ENCODE peak calls at places on chromosomes 5 and 9, in seven cellular contexts. F is fibroblast of lung, Q is aorta, T is uterus, M is stomach, O is IMR-90, W is endodermal cell. Y is an unnamed sample.

GRCh38 chr5:118891252-118891651 is 97.1 kb downstream of the DTWD2 start:
- DNase-seq in F (peak), Q (no peak), T (no peak), M (no peak), O (no peak), W (no peak), Y (no peak)

GRCh38 chr5:132457371-132458225 is 33.0 kb downstream of the IRF1 start:
- DNase-seq in F (peak), Q (no peak), T (peak), M (peak), O (peak), W (no peak), Y (no peak)

GRCh38 chr5:157189223-157189622 is 8.6 kb downstream of the ITK start:
- DNase-seq in F (no peak), Q (no peak), T (no peak), M (no peak), O (no peak), W (no peak), Y (no peak)

GRCh38 chr5:150081541-150082283 is 4.6 kb downstream of the CSF1R start:
- DNase-seq in F (peak), Q (peak), T (peak), M (peak), O (peak), W (peak), Y (peak)

GRCh38 chr9:13956107-13956506 is 357.8 kb downstream of the NFIB start:
- DNase-seq in F (no peak), Q (no peak), T (no peak), M (no peak), O (no peak), W (no peak), Y (no peak)

GRCh38 chr5:59133801-59134261 is 551.0 kb downstream of the RAB3C start:
- DNase-seq in F (peak), Q (no peak), T (no peak), M (no peak), O (peak), W (no peak), Y (no peak)

GRCh38 chr5:133682496-133682895 is 70.2 kb upstream of the FSTL4 start:
- DNase-seq in F (no peak), Q (no peak), T (no peak), M (peak), O (no peak), W (peak), Y (no peak)

GRCh38 chr5:142667808-142668207 is 18.1 kb downstream of the FGF1 start:
- DNase-seq in F (no peak), Q (no peak), T (no peak), M (no peak), O (no peak), W (peak), Y (no peak)

GRCh38 chr5:141695627-141696180 is 13.7 kb upstream of the ARAP3 start:
- DNase-seq in F (peak), Q (no peak), T (no peak), M (peak), O (no peak), W (no peak), Y (peak)

GRCh38 chr5:154618696-154619095 is 136.5 kb upstream of the LARP1 start:
- DNase-seq in F (no peak), Q (no peak), T (no peak), M (no peak), O (no peak), W (no peak), Y (no peak)

GRCh38 chr9:84669293-84670105 is at the start of gene NTRK2:
- DNase-seq in F (peak), Q (peak), T (no peak), M (no peak), O (peak), W (peak), Y (peak)

GRCh38 chr5:78923622-78923970 is 61.5 kb downstream of the ARSB start:
- DNase-seq in F (no peak), Q (no peak), T (no peak), M (no peak), O (no peak), W (no peak), Y (no peak)

GRCh38 chr9:35903049-35903448 is 3.0 kb upstream of the HRCT1 start:
- DNase-seq in F (peak), Q (no peak), T (no peak), M (no peak), O (peak), W (peak), Y (no peak)

GRCh38 chr9:136131629-136132499 is 13.2 kb upstream of the TMEM250 start:
- DNase-seq in F (no peak), Q (no peak), T (no peak), M (no peak), O (no peak), W (no peak), Y (no peak)

GRCh38 chr5:74641014-74641777 is 668 bp upstream of the ENC1 start:
- DNase-seq in F (peak), Q (peak), T (peak), M (peak), O (peak), W (peak), Y (peak)

GRCh38 chr5:104942735-104943134 is 1380.1 kb upstream of the NUDT12 start:
- DNase-seq in F (peak), Q (no peak), T (no peak), M (no peak), O (no peak), W (no peak), Y (no peak)

GRCh38 chr9:91408475-91408874 is 15.2 kb downstream of the NFIL3 start:
- DNase-seq in F (peak), Q (no peak), T (no peak), M (no peak), O (peak), W (no peak), Y (no peak)

GRCh38 chr9:114719290-114719689 is 37.3 kb upstream of the TEX48 start:
- DNase-seq in F (peak), Q (no peak), T (no peak), M (no peak), O (no peak), W (no peak), Y (no peak)

GRCh38 chr9:95494416-95495371 is 22.1 kb downstream of the PTCH1 start:
- DNase-seq in F (peak), Q (no peak), T (no peak), M (peak), O (no peak), W (peak), Y (peak)

GRCh38 chr5:40991168-40991980 is 79.8 kb downstream of the MROH2B start:
- DNase-seq in F (peak), Q (peak), T (peak), M (peak), O (peak), W (no peak), Y (peak)

GRCh38 chr9:131476777-131477345 is 25.9 kb upstream of the POMT1 start:
- DNase-seq in F (no peak), Q (no peak), T (no peak), M (no peak), O (no peak), W (no peak), Y (peak)

GRCh38 chr9:127437497-127438264 is 13.5 kb downstream of the ZNF79 start:
- DNase-seq in F (no peak), Q (no peak), T (no peak), M (no peak), O (no peak), W (peak), Y (no peak)

GRCh38 chr9:127438394-127438793 is 12.8 kb downstream of the RPL12 start:
- DNase-seq in F (no peak), Q (no peak), T (no peak), M (no peak), O (no peak), W (no peak), Y (no peak)
- H3K27ac ChIP-seq in F (no peak), Q (no peak), T (no peak), M (no peak), O (no peak), W (no peak), Y (no peak)

GRCh38 chr9:121735792-121736130 is 84.3 kb downstream of the DAB2IP start:
- DNase-seq in F (no peak), Q (no peak), T (no peak), M (no peak), O (no peak), W (no peak), Y (no peak)

GRCh38 chr9:121736147-121736721 is 84.8 kb downstream of the DAB2IP start:
- DNase-seq in F (peak), Q (peak), T (peak), M (peak), O (peak), W (peak), Y (peak)

GRCh38 chr9:121734465-121734864 is 83.0 kb downstream of the DAB2IP start:
- DNase-seq in F (no peak), Q (no peak), T (no peak), M (no peak), O (peak), W (no peak), Y (no peak)

GRCh38 chr9:121736964-121737462 is 85.6 kb downstream of the DAB2IP start:
- DNase-seq in F (no peak), Q (peak), T (no peak), M (peak), O (no peak), W (peak), Y (peak)

GRCh38 chr9:121735065-121735791 is 83.8 kb downstream of the DAB2IP start:
- DNase-seq in F (peak), Q (no peak), T (no peak), M (no peak), O (peak), W (peak), Y (no peak)
- H3K4me3 ChIP-seq in F (no peak), Q (no peak), T (no peak), M (peak), O (no peak), W (no peak), Y (no peak)

GRCh38 chr5:33275391-33275790 is 165.4 kb upstream of the TARS1 start:
- DNase-seq in F (peak), Q (no peak), T (no peak), M (no peak), O (no peak), W (no peak), Y (no peak)
- H3K27ac ChIP-seq in F (no peak), Q (no peak), T (no peak), M (no peak), O (no peak), W (no peak), Y (no peak)

DNA sequence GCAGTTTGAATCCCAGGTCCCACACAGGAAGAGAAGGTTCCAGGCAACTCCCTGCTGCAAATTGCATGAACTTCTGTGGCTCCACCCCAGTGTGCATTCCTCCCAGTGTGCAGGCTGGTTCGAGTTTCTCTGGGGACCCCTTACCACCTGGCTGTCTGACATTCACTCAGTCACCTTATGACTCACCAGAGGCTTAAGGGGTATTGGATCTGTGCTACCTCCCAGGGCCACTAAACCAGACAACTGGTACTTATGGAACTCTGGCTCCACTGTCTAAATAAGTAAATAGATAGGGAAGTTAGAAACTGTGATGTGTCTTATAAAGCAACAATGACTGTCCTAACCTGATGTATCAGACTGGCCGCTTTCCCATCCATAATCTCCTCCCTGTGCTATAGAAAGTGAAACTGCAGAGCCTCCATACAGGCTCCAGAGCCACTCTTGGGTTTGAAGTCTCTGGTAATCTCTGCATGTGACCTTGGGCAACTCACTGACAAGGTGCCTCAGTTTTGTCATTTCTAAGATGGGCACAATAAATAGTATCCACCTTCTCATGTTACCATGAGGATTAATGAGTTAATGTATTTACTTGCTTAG is 720.6 kb downstream of the SEMA5A start:
- DNase-seq in F (peak), Q (no peak), T (no peak), M (no peak), O (peak), W (no peak), Y (no peak)
- H3K4me3 ChIP-seq in F (no peak), Q (no peak), T (no peak), M (no peak), O (no peak), W (no peak), Y (no peak)

DNA sequence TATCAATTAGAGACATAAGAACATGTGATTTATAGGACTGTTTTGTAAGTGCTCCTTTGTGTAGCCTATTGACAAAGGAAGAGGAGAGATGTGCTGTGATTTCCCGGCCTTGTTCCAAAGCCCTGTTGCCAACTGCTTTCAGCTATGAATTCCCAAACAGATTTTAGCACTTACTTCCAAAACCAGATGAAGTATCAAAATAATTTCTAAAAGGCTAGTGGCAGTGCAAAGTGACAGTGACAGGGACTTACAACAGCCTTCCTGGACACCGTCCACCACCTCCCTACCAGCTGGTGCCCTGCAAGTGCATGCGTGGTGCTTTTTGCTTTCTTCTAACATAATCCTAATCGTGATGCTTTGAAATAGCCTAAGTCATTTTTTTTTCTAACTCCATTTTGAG is 254.1 kb upstream of the ACTBL2 start:
- DNase-seq in F (no peak), Q (no peak), T (no peak), M (no peak), O (no peak), W (no peak), Y (no peak)
- H3K27ac ChIP-seq in F (no peak), Q (no peak), T (no peak), M (no peak), O (peak), W (no peak), Y (no peak)

GRCh38 chr9:127793093-127793708 is 7.4 kb downstream of the CDK9 start:
- DNase-seq in F (no peak), Q (no peak), T (no peak), M (peak), O (peak), W (no peak), Y (peak)
- H3K4me3 ChIP-seq in F (no peak), Q (no peak), T (no peak), M (no peak), O (no peak), W (no peak), Y (no peak)

GRCh38 chr9:6787793-6788174 is 30.0 kb downstream of the KDM4C start:
- DNase-seq in F (no peak), Q (no peak), T (no peak), M (no peak), O (no peak), W (no peak), Y (no peak)

GRCh38 chr9:6785682-6786081 is 27.9 kb downstream of the KDM4C start:
- DNase-seq in F (no peak), Q (no peak), T (no peak), M (no peak), O (no peak), W (no peak), Y (no peak)

GRCh38 chr9:6793203-6793602 is 35.4 kb downstream of the KDM4C start:
- DNase-seq in F (no peak), Q (no peak), T (no peak), M (no peak), O (no peak), W (no peak), Y (no peak)

GRCh38 chr9:6783753-6784152 is 26.0 kb downstream of the KDM4C start:
- DNase-seq in F (no peak), Q (no peak), T (no peak), M (no peak), O (no peak), W (no peak), Y (no peak)

DNA sequence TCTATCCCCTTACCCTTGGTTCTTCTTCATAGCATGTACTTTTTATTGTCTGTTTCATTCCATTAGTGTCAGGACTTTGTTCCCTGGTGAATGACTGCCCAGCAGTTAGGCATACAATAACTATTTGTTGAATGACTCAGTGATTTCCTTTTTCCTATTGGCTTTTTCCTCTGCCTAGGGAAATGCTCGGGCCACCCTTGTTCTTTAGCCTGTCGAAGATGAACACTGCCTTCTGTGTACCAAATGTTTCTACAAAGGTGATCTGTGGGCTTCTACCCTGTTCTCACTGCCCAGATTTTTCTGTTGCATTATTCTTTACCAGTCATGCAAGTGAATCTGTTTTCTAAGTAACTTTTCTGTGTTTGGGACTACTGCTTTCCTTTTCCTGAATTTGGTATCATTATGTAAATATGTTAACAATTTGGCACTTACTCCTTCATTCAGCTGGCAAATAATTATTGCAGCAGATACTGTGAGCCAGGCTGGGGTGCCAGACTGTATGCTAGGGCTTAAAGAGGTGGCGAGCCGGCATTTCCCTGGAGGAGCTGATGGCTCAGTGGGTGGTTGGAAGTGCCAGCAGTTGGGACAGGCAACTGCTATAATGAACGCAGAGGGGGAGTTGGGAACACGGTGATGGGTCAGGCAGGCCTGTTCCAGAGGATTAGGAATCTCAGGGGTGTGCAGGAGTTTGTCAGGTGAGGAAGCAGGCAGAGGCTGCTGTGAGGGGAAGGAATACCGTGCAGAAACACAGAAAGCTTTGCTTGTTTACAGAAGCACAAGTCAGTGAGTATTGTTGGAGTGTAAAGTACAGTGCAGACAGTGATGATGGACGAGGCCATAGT is 30.6 kb downstream of the KDM4C start:
- DNase-seq in F (peak), Q (no peak), T (no peak), M (peak), O (peak), W (peak), Y (no peak)
- H3K27ac ChIP-seq in F (peak), Q (no peak), T (no peak), M (peak), O (no peak), W (no peak), Y (no peak)

GRCh38 chr5:72324186-72324825 is 4.1 kb downstream of the PTCD2 start:
- DNase-seq in F (peak), Q (no peak), T (no peak), M (no peak), O (no peak), W (no peak), Y (no peak)

GRCh38 chr5:72326298-72326649 is 6.1 kb downstream of the PTCD2 start:
- DNase-seq in F (no peak), Q (no peak), T (no peak), M (no peak), O (no peak), W (no peak), Y (peak)

GRCh38 chr5:72328172-72328571 is 8.0 kb downstream of the PTCD2 start:
- DNase-seq in F (peak), Q (peak), T (no peak), M (peak), O (peak), W (no peak), Y (peak)

GRCh38 chr5:72330712-72331111 is 10.5 kb downstream of the PTCD2 start:
- DNase-seq in F (no peak), Q (no peak), T (no peak), M (no peak), O (no peak), W (no peak), Y (no peak)

DNA sequence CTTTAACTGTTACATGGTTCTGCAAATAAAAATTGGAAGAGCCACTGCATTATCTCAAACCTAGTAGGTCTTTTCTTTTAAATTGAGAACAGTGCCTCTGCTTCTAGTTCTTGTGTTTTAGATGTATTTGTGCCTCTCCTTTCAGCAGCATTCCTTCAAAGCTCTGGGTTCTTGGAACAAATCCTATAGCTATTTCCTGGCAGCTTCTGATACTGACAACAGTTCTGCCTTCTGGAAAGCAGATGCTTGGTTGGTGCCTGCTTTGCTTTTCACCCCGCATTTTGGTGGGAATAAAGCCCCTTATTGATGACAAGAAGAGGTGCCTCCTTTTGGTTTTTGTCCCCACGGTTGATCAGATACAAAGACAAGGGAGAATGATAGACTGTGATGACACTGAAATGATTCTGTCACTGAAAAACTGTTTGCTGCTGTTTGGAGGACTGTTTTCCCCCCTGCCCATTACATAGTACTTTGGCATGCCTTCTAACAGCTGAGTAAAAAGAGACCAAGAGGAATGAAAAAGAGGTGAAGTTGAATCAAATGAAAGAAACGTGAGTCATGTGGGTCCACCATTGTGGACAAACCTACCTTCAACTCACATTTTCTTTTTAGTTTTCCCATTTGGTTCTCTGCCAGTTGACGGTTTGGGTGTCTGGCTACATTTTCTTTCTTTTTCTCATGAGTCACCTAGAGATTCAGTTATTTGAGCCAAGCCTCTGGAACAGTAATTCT is 5.6 kb downstream of the PTCD2 start:
- DNase-seq in F (peak), Q (no peak), T (no peak), M (no peak), O (peak), W (no peak), Y (no peak)
- H3K4me3 ChIP-seq in F (no peak), Q (no peak), T (no peak), M (no peak), O (peak), W (no peak), Y (no peak)